ENCODE peak calls at places on chromosomes 2 and 18, in nine cellular contexts. E is stomach, J is endothelial cell of umbilical vein, Z is breast epithelium, L is H1, H is GM23338, F is transverse colon, P is HL-60, Q is HepG2. W is an unnamed sample.

GRCh38 chr2:231386446-231386845 is 9.1 kb upstream of the B3GNT7 start:
- DNase-seq in E (no peak), J (no peak), Z (no peak), L (no peak), H (no peak), F (no peak), P (no peak), Q (no peak), W (no peak)

GRCh38 chr2:218897394-218898108 is 16.9 kb downstream of the WNT10A start:
- DNase-seq in E (no peak), J (no peak), Z (no peak), L (no peak), H (no peak), F (no peak), P (no peak), Q (no peak), W (peak; percentile 84)

GRCh38 chr18:79637181-79637920 is 42.3 kb upstream of the CTDP1 start:
- DNase-seq in E (no peak), J (no peak), Z (no peak), L (peak; percentile 67), H (peak; percentile 70), F (no peak), P (no peak), Q (no peak), W (peak; percentile 48)

GRCh38 chr2:31028415-31028814 is 109.8 kb downstream of the GALNT14 start:
- DNase-seq in E (no peak), J (no peak), Z (no peak), L (no peak), H (no peak), F (no peak), P (no peak), Q (no peak), W (no peak)

GRCh38 chr18:44733069-44733753 is 52.5 kb downstream of the SETBP1 start:
- DNase-seq in E (no peak), J (peak; percentile 11), Z (no peak), L (no peak), H (no peak), F (no peak), P (no peak), Q (no peak), W (no peak)

GRCh38 chr2:105571445-105571987 is 172.7 kb upstream of the FHL2 start:
- DNase-seq in E (no peak), J (no peak), Z (no peak), L (no peak), H (no peak), F (no peak), P (peak; percentile 24), Q (no peak), W (no peak)

GRCh38 chr2:47300081-47300480 is 102.9 kb upstream of the MSH2 start:
- DNase-seq in E (no peak), J (no peak), Z (no peak), L (no peak), H (no peak), F (no peak), P (no peak), Q (no peak), W (no peak)

GRCh38 chr18:9575558-9575957 is 38.8 kb downstream of the PPP4R1 start:
- DNase-seq in E (peak; percentile 85), J (peak; percentile 94), Z (peak; percentile 76), L (peak; percentile 58), H (peak; percentile 83), F (peak; percentile 82), P (peak; percentile 10), Q (peak; percentile 95), W (no peak)

GRCh38 chr2:160252278-160252887 is 52.3 kb upstream of the ITGB6 start:
- DNase-seq in E (no peak), J (peak; percentile 58), Z (no peak), L (no peak), H (peak; percentile 62), F (no peak), P (no peak), Q (peak; percentile 22), W (no peak)

GRCh38 chr2:122100371-122101150 is 345.1 kb downstream of the TSN start:
- DNase-seq in E (no peak), J (no peak), Z (no peak), L (no peak), H (peak; percentile 41), F (no peak), P (no peak), Q (no peak), W (no peak)

GRCh38 chr2:102549027-102549426 is 70.3 kb upstream of the SLC9A2 start:
- DNase-seq in E (no peak), J (no peak), Z (no peak), L (no peak), H (no peak), F (no peak), P (no peak), Q (no peak), W (no peak)

GRCh38 chr2:132538331-132538855 is 121.8 kb downstream of the GPR39 start:
- DNase-seq in E (no peak), J (no peak), Z (no peak), L (peak; percentile 3), H (no peak), F (no peak), P (no peak), Q (no peak), W (no peak)

GRCh38 chr2:160279813-160280465 is 79.9 kb upstream of the ITGB6 start:
- DNase-seq in E (no peak), J (peak; percentile 78), Z (no peak), L (no peak), H (no peak), F (no peak), P (no peak), Q (no peak), W (no peak)

GRCh38 chr18:4271952-4272351 is 183.2 kb downstream of the DLGAP1 start:
- DNase-seq in E (no peak), J (no peak), Z (no peak), L (no peak), H (no peak), F (no peak), P (no peak), Q (no peak), W (no peak)

GRCh38 chr18:4270016-4270415 is 185.1 kb downstream of the DLGAP1 start:
- DNase-seq in E (no peak), J (no peak), Z (no peak), L (no peak), H (no peak), F (no peak), P (no peak), Q (no peak), W (no peak)

GRCh38 chr18:4267641-4268040 is 187.5 kb downstream of the DLGAP1 start:
- DNase-seq in E (no peak), J (no peak), Z (no peak), L (no peak), H (no peak), F (no peak), P (no peak), Q (no peak), W (no peak)

DNA sequence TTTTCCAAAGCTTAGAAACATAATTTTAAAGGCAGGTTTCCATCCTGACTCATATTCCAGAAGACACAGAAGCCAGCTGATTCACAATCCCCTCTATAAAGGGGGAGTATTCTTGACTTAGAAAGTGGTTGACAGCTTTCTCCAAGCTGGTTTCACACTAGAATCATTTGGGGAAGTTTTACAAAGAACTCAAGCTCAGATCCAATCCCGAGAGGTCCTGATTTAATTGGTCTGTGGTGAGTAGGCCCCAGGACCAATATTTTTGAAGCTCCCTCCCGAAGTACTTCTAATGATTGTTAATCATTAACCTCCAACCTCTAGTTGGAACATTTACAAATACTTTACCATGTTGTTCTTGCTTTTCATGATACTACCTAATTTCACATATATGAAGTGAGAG is 184.1 kb downstream of the DLGAP1 start:
- DNase-seq in E (no peak), J (no peak), Z (no peak), L (no peak), H (no peak), F (no peak), P (no peak), Q (no peak), W (no peak)
- H3K4me3 ChIP-seq in E (no peak overlapping the region), J (no peak overlapping the region), Z (no peak overlapping the region), L (no peak overlapping the region), H (no peak overlapping the region), F (no peak overlapping the region), P (no peak overlapping the region), Q (no peak overlapping the region), W (no peak overlapping the region)

GRCh38 chr2:37782721-37783438 is 111.4 kb upstream of the CDC42EP3 start:
- DNase-seq in E (no peak), J (no peak), Z (no peak), L (no peak), H (no peak), F (peak; percentile 31), P (no peak), Q (no peak), W (no peak)
- TF ChIP-seq POLR2AphosphoS5 in E (no peak), J (no peak), Z (no peak), L (no peak), H (no peak), F (peak; percentile 28), P (no peak), Q (no peak), W (no peak)

GRCh38 chr2:222294996-222295367 is 3.8 kb downstream of the PAX3 start:
- DNase-seq in E (no peak), J (no peak), Z (no peak), L (no peak), H (no peak), F (no peak), P (no peak), Q (no peak), W (no peak)
- H3K4me3 ChIP-seq in E (no peak overlapping the region), J (no peak overlapping the region), Z (peak overlapping the region; percentile 62), L (peak overlapping the region; percentile 6), H (peak overlapping the region; percentile 42), F (peak overlapping the region; percentile 26), P (no peak overlapping the region), Q (no peak overlapping the region), W (peak overlapping the region; percentile 31)

GRCh38 chr18:69946608-69947155 is 991 bp downstream of the CD226 start:
- DNase-seq in E (no peak), J (no peak), Z (no peak), L (no peak), H (no peak), F (no peak), P (no peak), Q (no peak), W (no peak)

GRCh38 chr18:69947361-69948106 is at the start of gene CD226:
- DNase-seq in E (no peak), J (no peak), Z (no peak), L (no peak), H (no peak), F (peak; percentile 20), P (no peak), Q (no peak), W (no peak)

GRCh38 chr18:69945220-69946114 is 2.2 kb downstream of the CD226 start:
- DNase-seq in E (no peak), J (no peak), Z (no peak), L (no peak), H (no peak), F (no peak), P (no peak), Q (no peak), W (no peak)

GRCh38 chr18:69943021-69943420 is 4.7 kb downstream of the CD226 start:
- DNase-seq in E (no peak), J (no peak), Z (no peak), L (no peak), H (peak; percentile 21), F (no peak), P (no peak), Q (no peak), W (no peak)

DNA sequence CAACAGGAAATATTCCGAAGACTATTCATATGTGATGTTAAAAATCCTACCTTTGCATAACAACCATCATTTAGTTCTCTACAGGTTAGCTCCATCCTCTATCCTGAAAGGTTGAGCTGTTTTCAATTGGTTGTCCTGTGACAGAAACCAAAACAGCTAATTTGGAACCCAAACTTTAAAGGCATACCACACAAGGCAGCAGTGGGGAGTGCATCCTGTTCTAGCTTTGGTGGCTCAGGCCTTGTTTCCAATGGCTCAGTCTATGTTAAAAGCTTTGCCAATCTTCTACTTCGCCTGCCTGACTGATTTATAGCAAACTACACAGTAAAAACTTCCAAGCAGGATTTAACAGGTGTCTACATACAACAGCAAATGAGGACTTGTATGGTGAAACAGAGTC is 3.2 kb downstream of the CD226 start:
- DNase-seq in E (no peak), J (no peak), Z (no peak), L (no peak), H (peak; percentile 40), F (no peak), P (no peak), Q (no peak), W (no peak)
- TF ChIP-seq POLR2AphosphoS5 in E (no peak), J (no peak), Z (no peak), L (no peak), H (no peak), F (no peak), P (no peak), Q (no peak), W (no peak)